ENCODE peak calls at places on chromosomes 4 and X, in four cellular contexts. T is EH; K is stimulated activated CD8-positive, alpha-beta memory T cell treated with anti-CD3 and anti-CD28 coated beads, Interleukin-15, amount 100 ng/mL, for 24 hours; O is brain microvascular endothelial cell. A is an unnamed sample.

GRCh38 chrX:19867411-19867732 is 20.0 kb downstream of the SH3KBP1 start:
- DNase-seq in T (peak; percentile 60), K (no peak), O (no peak), A (peak; percentile 65)

GRCh38 chr4:7418131-7418943 is 16.4 kb downstream of the PSAPL1 start:
- DNase-seq in T (no peak), K (no peak), O (no peak), A (no peak)

GRCh38 chrX:39811391-39811790 is 286.4 kb downstream of the BCOR start:
- DNase-seq in T (no peak), K (no peak), O (no peak), A (no peak)

GRCh38 chrX:115562492-115562872 is 1.5 kb downstream of the PLS3 start:
- DNase-seq in T (peak; percentile 64), K (no peak), O (no peak), A (peak; percentile 31)

GRCh38 chrX:51862920-51863319 is 30.5 kb upstream of the MAGED1 start:
- DNase-seq in T (no peak), K (no peak), O (no peak), A (no peak)

GRCh38 chr4:86595426-86595805 is 1.3 kb downstream of the PTPN13 start:
- DNase-seq in T (no peak), K (no peak), O (peak; percentile 33), A (peak; percentile 40)

GRCh38 chrX:39162322-39162721 is 361.1 kb downstream of the MID1IP1 start:
- DNase-seq in T (no peak), K (no peak), O (no peak), A (peak; percentile 44)

GRCh38 chrX:85052636-85053343 is 49.1 kb downstream of the APOOL start:
- DNase-seq in T (peak; percentile 86), K (no peak), O (peak; percentile 14), A (peak; percentile 24)

GRCh38 chrX:9414416-9414815 is 50.4 kb upstream of the TBL1X start:
- DNase-seq in T (peak; percentile 54), K (no peak), O (no peak), A (peak; percentile 78)

GRCh38 chr4:186676531-186677158 is 47.0 kb downstream of the FAT1 start:
- DNase-seq in T (peak; percentile 93), K (no peak), O (peak; percentile 72), A (peak; percentile 76)

GRCh38 chr4:131609039-131609438 is 1540.1 kb upstream of the PCDH10 start:
- DNase-seq in T (no peak), K (no peak), O (no peak), A (no peak)

GRCh38 chrX:826448-826847 is 195.9 kb downstream of the SHOX start:
- DNase-seq in T (peak; percentile 90), K (no peak), O (peak; percentile 48), A (no peak)

GRCh38 chr4:14719053-14719452 is 283.2 kb upstream of the CPEB2 start:
- DNase-seq in T (peak; percentile 59), K (no peak), O (peak; percentile 72), A (peak; percentile 36)

GRCh38 chr4:73127839-73128448 is 58.4 kb upstream of the COX18 start:
- DNase-seq in T (peak; percentile 30), K (no peak), O (peak; percentile 20), A (peak; percentile 0)

GRCh38 chr4:4555916-4556315 is 14.1 kb upstream of the STX18 start:
- DNase-seq in T (peak; percentile 98), K (no peak), O (peak; percentile 85), A (peak; percentile 67)

GRCh38 chrX:153924149-153924861 is 1.8 kb downstream of the ARHGAP4 start:
- DNase-seq in T (peak; percentile 64), K (no peak), O (no peak), A (peak; percentile 51)

GRCh38 chrX:148422531-148422930 is 77.9 kb upstream of the AFF2 start:
- DNase-seq in T (no peak), K (no peak), O (no peak), A (peak; percentile 72)

GRCh38 chrX:123809854-123810375 is 49.9 kb upstream of the XIAP start:
- DNase-seq in T (no peak), K (no peak), O (no peak), A (no peak)

GRCh38 chrX:13254076-13254785 is 65.6 kb downstream of the ATXN3L start:
- DNase-seq in T (peak; percentile 27), K (no peak), O (peak; percentile 34), A (peak; percentile 83)

GRCh38 chr4:136121431-136121830 is 1410.9 kb downstream of the PCDH18 start:
- DNase-seq in T (no peak), K (no peak), O (no peak), A (no peak)

GRCh38 chr4:153620352-153620751 is 63.7 kb upstream of the TLR2 start:
- DNase-seq in T (peak; percentile 55), K (no peak), O (no peak), A (no peak)

GRCh38 chrX:44400588-44400987 is 57.1 kb upstream of the EFHC2 start:
- DNase-seq in T (peak; percentile 75), K (no peak), O (peak; percentile 91), A (peak; percentile 91)

GRCh38 chr4:151021637-151022334 is 6.7 kb upstream of the LRBA start:
- DNase-seq in T (no peak), K (no peak), O (no peak), A (no peak)

GRCh38 chrX:77749695-77750094 is 36.3 kb downstream of the ATRX start:
- DNase-seq in T (peak; percentile 71), K (no peak), O (peak; percentile 89), A (peak; percentile 76)

A was measured in RPMI7951.